ENCODE peak calls at places on chromosomes 4 and X, in eight cellular contexts. Z is M059J; O is GM20000; I is stimulated activated CD4-positive, alpha-beta T cell treated with anti-CD3 and anti-CD28 coated beads, TNF-alpha, amount 100 ng/mL, for 24 hours; M is mucosa of gallbladder; P is tibial nerve; C is PC-9; W is NCI-H460. U is an unnamed sample.

GRCh38 chr4:26001816-26002215 is 87.8 kb downstream of the SMIM20 start:
- DNase-seq in Z (no peak), O (no peak), I (no peak), M (no peak), P (no peak), C (no peak), W (no peak), U (no peak)

GRCh38 chr4:7240341-7240740 is 48.0 kb downstream of the SORCS2 start:
- DNase-seq in Z (no peak), O (no peak), I (no peak), M (no peak), P (no peak), C (no peak), W (no peak), U (no peak)

GRCh38 chrX:16445166-16445752 is 204.7 kb upstream of the S100G start:
- DNase-seq in Z (peak; percentile 57), O (peak; percentile 9), I (peak; percentile 3), M (peak; percentile 18), P (no peak), C (peak; percentile 17), W (peak; percentile 18), U (no peak)

GRCh38 chrX:65932173-65933084 is 107.5 kb downstream of the VSIG4 start:
- DNase-seq in Z (peak; percentile 73), O (no peak), I (no peak), M (peak; percentile 48), P (no peak), C (peak; percentile 20), W (peak; percentile 4), U (no peak)

GRCh38 chrX:47210661-47211425 is 7.6 kb upstream of the CDK16 start:
- DNase-seq in Z (no peak), O (no peak), I (no peak), M (no peak), P (no peak), C (no peak), W (no peak), U (no peak)

GRCh38 chrX:117854806-117855205 is 261.8 kb downstream of the KLHL13 start:
- DNase-seq in Z (no peak), O (no peak), I (no peak), M (no peak), P (no peak), C (no peak), W (no peak), U (no peak)

GRCh38 chrX:17792842-17793241 is 55.5 kb downstream of the SCML1 start:
- DNase-seq in Z (no peak), O (no peak), I (no peak), M (no peak), P (no peak), C (no peak), W (no peak), U (no peak)

GRCh38 chr4:104421576-104421975 is 73.1 kb downstream of the CXXC4 start:
- DNase-seq in Z (no peak), O (no peak), I (no peak), M (no peak), P (no peak), C (no peak), W (no peak), U (no peak)

GRCh38 chrX:116317409-116317808 is 119.0 kb upstream of the SLC6A14 start:
- DNase-seq in Z (peak; percentile 92), O (no peak), I (no peak), M (peak; percentile 40), P (no peak), C (no peak), W (no peak), U (no peak)